ENCODE peak calls at places on chromosome 13, in eight cellular contexts. A is body of pancreas, V is IMR-90, P is A549, N is right lobe of liver, D is upper lobe of left lung, O is sigmoid colon, F is HCT116. U is an unnamed sample. For H3K4me1, the result is how much of the 10 kb centered on the place peaks cover.

GRCh38 chr13:27793377-27794074 is 1.2 kb downstream of the GSX1 start:
- DNase-seq in A (no peak), V (no peak), P (no peak), N (no peak), D (peak), O (no peak), F (no peak), U (no peak)

GRCh38 chr13:87356314-87356713 is 314.9 kb upstream of the SLITRK5 start:
- DNase-seq in A (no peak), V (no peak), P (no peak), N (no peak), D (no peak), O (no peak), F (no peak), U (no peak)

GRCh38 chr13:37102896-37103295 is 2.6 kb downstream of the CSNK1A1L start:
- DNase-seq in A (no peak), V (no peak), P (no peak), N (no peak), D (no peak), O (no peak), F (no peak), U (no peak)

GRCh38 chr13:113664751-113665581 is 2.1 kb upstream of the GRK1 start:
- DNase-seq in A (peak), V (no peak), P (no peak), N (peak), D (peak), O (peak), F (no peak), U (no peak)

GRCh38 chr13:28583661-28584091 is 75.3 kb upstream of the POMP start:
- DNase-seq in A (no peak), V (peak), P (no peak), N (no peak), D (no peak), O (no peak), F (no peak), U (no peak)

GRCh38 chr13:110758195-110758594 is 44.7 kb downstream of the ING1 start:
- DNase-seq in A (no peak), V (peak), P (no peak), N (no peak), D (no peak), O (no peak), F (no peak), U (no peak)

GRCh38 chr13:40381935-40382764 is 284.3 kb downstream of the FOXO1 start:
- DNase-seq in A (no peak), V (no peak), P (no peak), N (no peak), D (peak), O (peak), F (no peak), U (no peak)

GRCh38 chr13:114261328-114261965 is 20.0 kb upstream of the UPF3A start:
- DNase-seq in A (peak), V (no peak), P (no peak), N (no peak), D (no peak), O (no peak), F (no peak), U (no peak)

GRCh38 chr13:64278493-64278892 is 2862.8 kb upstream of the PCDH20 start:
- DNase-seq in A (no peak), V (peak), P (no peak), N (no peak), D (no peak), O (no peak), F (no peak), U (no peak)

GRCh38 chr13:106911020-106911419 is 343.1 kb upstream of the ARGLU1 start:
- DNase-seq in A (no peak), V (no peak), P (no peak), N (no peak), D (no peak), O (no peak), F (no peak), U (no peak)

GRCh38 chr13:38223093-38223492 is 126.6 kb upstream of the UFM1 start:
- DNase-seq in A (no peak), V (peak), P (no peak), N (no peak), D (no peak), O (no peak), F (no peak), U (no peak)

GRCh38 chr13:44989941-44990340 is 603 bp downstream of the GPALPP1 start:
- DNase-seq in A (no peak), V (no peak), P (peak), N (no peak), D (no peak), O (no peak), F (no peak), U (no peak)

GRCh38 chr13:46171739-46172138 is 10.2 kb downstream of the LCP1 start:
- DNase-seq in A (no peak), V (no peak), P (no peak), N (no peak), D (no peak), O (no peak), F (no peak), U (no peak)

GRCh38 chr13:46170268-46170667 is 11.7 kb downstream of the LCP1 start:
- DNase-seq in A (peak), V (no peak), P (no peak), N (no peak), D (no peak), O (no peak), F (no peak), U (no peak)

GRCh38 chr13:46171223-46171622 is 10.8 kb downstream of the LCP1 start:
- DNase-seq in A (no peak), V (no peak), P (no peak), N (no peak), D (no peak), O (no peak), F (no peak), U (no peak)

GRCh38 chr13:46168818-46169217 is 13.2 kb downstream of the LCP1 start:
- DNase-seq in A (no peak), V (no peak), P (no peak), N (no peak), D (no peak), O (no peak), F (no peak), U (no peak)

GRCh38 chr13:46170687-46171086 is 11.3 kb downstream of the LCP1 start:
- DNase-seq in A (no peak), V (no peak), P (no peak), N (no peak), D (no peak), O (no peak), F (no peak), U (no peak)
- H3K4me1 ChIP-seq in A (under half), V (under half), P (under half), N (under half), D (under half), O (under half), F (under half), U (under half)

GRCh38 chr13:77029436-77029835 is 2.5 kb upstream of the FBXL3 start:
- DNase-seq in A (no peak), V (no peak), P (no peak), N (no peak), D (no peak), O (no peak), F (no peak), U (no peak)

GRCh38 chr13:77028202-77028601 is 1.2 kb upstream of the FBXL3 start:
- DNase-seq in A (no peak), V (no peak), P (no peak), N (no peak), D (no peak), O (no peak), F (no peak), U (no peak)

GRCh38 chr13:77022341-77022740 is 4.6 kb downstream of the FBXL3 start:
- DNase-seq in A (no peak), V (peak), P (no peak), N (no peak), D (no peak), O (no peak), F (no peak), U (no peak)

GRCh38 chr13:77026255-77026782 is 640 bp downstream of the FBXL3 start:
- DNase-seq in A (peak), V (peak), P (peak), N (peak), D (peak), O (peak), F (peak), U (no peak)

DNA sequence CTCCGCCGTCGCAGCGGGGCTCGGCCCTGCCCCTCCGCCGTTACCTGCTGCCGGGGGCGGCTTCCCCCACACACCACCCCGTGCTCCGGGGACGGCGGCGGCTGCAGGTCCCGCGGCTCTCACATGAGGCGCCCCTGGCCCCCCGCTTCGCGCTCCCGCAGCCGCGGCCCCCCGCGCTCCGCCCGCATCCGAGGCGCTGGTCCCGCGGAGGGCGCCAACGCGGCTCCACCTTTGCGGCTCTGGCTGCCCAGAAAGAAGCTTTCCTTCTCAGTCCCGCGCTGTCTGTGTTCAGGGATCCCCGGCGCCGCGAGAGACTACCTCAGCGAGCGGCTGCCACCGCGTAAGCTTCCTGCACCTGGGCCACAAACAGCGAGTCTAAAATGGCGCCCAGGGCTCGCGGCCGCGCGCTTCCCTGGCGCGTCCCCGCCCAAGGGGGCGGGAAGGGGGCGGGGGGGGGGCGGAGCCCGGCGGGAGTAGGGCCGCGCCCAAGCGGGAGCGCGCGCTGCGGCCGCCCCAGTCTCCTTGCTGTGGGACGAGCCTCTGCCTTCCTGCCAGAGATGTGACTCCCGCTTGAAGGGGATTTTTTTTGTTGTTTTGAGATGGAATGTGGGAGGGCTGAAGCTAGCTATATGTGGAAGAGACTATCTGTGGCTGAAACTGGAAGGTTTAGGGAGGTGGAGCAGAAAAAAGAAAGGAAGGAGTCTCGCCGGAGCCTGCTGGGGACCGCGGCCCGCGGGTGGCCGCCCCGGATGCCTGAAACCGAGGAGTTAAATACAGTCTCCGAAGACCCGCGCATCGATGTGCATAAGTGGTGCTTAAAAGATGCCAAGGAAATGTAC is at the start of gene FBXL3:
- DNase-seq in A (peak), V (peak), P (peak), N (peak), D (peak), O (peak), F (peak), U (no peak)
- TF ChIP-seq POLR2A in A (peak), V (peak), P (peak), N (peak), D (peak), O (peak), F (peak), U (peak)

DNA sequence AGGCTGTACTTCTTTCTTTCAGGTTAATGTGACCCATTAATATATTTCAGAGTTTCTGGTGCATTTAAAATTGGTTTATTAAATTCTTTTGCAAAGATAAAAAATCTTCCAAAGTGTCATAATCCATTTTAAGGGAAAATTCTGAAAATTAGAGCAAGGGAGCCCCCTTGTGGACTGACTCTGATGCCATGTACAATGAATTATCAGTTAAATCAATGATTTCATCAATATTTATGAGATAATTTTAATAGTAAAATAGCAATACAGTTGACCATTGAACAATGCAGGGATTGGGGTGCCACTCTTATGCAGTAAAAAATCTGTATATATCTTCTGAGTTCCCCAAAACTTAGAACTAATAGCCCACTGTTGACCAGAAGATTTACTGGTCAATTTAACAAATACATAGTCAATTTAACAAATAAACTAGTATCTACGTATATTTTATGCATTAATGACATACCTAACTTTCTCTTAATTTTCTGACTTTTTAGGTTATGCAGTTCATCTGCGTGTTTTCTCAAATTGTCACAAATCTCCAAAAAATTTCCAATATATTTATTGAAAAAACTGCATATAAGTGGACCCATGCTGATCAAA is 479.1 kb upstream of the MIR17HG start:
- DNase-seq in A (peak), V (peak), P (no peak), N (no peak), D (no peak), O (no peak), F (peak), U (no peak)
- TF ChIP-seq CTCF in A (peak), V (peak), P (peak), N (peak), D (peak), O (peak), F (peak), U (peak)

DNA sequence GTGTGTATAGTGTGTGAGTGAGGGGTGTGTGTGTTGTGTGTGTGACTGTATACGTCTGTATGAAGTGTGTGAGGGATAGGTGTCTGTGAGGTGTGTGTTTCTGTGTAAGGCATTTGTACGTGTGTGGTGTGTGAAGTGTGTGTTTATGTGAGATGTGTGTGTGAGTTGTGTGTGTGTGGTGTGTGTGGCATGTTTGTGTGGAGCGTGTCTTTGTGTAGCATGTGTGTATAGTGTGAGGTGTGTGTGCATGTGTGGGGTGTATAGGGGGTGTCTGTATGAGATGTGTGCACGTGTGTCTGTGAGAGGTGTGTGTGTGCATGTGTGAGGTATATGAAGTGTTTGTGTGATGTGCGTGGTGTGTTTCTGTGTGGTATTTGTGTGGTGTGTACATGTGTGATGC is 13.2 kb upstream of the TNFRSF19 start:
- DNase-seq in A (no peak), V (no peak), P (no peak), N (no peak), D (no peak), O (no peak), F (no peak), U (no peak)
- H3K4me1 ChIP-seq in A (under half), V (under half), P (under half), N (under half), D (under half), O (under half), F (under half), U (under half)

GRCh38 chr13:49310251-49310650 is 62.5 kb downstream of the CDADC1 start:
- DNase-seq in A (no peak), V (no peak), P (no peak), N (no peak), D (no peak), O (no peak), F (no peak), U (no peak)

GRCh38 chr13:49305824-49306425 is 58.2 kb downstream of the CDADC1 start:
- DNase-seq in A (no peak), V (no peak), P (no peak), N (no peak), D (no peak), O (no peak), F (no peak), U (no peak)

GRCh38 chr13:49307365-49307764 is 59.6 kb downstream of the CDADC1 start:
- DNase-seq in A (no peak), V (no peak), P (no peak), N (no peak), D (no peak), O (peak), F (no peak), U (no peak)

GRCh38 chr13:49308977-49309408 is 61.3 kb downstream of the CDADC1 start:
- DNase-seq in A (peak), V (peak), P (no peak), N (peak), D (peak), O (peak), F (no peak), U (no peak)

DNA sequence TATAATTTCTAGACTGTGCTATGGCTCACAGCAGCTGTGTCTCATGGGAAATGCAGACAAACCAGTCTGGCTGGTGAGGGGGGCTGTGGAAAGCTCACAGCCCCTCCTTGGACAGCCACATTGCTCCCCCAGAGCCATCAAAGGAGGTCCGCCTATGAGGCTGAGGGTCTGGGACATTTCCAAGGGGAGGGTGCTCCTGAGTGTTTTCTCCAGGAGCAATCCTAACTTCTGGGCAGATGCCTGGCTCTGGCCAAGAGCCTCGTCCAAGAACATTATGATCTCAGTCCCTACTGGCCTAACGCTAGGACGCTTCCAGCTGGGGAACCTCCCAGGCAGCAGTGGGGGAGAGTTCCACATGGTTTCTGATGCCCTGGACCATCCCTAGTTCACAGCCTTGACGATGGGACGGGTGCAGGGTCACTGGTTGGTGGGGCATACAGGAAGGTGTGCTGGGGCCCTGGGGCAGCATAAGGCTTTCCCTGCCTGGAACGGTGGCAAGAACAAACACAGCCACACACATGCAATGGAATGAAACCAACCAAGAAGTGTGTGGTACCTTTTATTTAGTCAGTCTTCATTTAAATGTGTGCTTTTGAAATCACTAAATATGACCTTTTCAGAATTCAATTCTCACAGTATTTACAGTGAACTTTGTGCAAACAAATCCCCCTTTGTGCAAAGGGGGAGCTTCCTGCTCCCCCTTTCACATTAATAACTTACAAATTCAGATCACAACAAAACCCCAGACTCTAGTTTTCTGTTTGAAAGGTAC is 60.6 kb downstream of the CDADC1 start:
- DNase-seq in A (peak), V (peak), P (no peak), N (peak), D (no peak), O (peak), F (no peak), U (no peak)
- TF ChIP-seq POLR2A in A (peak), V (no peak), P (no peak), N (no peak), D (no peak), O (no peak), F (no peak), U (no peak)

GRCh38 chr13:43981091-43981490 is 101.4 kb downstream of the LACC1 start:
- DNase-seq in A (no peak), V (no peak), P (no peak), N (no peak), D (no peak), O (no peak), F (no peak), U (no peak)
- TF ChIP-seq CTCF in A (no peak), V (no peak), P (no peak), N (no peak), D (no peak), O (no peak), F (no peak), U (no peak)

U was measured in vagina.